ENCODE peak calls at places on chromosomes 1 and 21, in nine cellular contexts. C is AG08395; K is iPS-NIHi11; N is CD8-positive, alpha-beta memory T cell; Q is NCI-H1105; S is fibroblast of the conjunctiva; F is H7; Y is kidney tubule cell; U is D721Med. L is an unnamed sample.

GRCh38 chr1:218886472-218886871 is 287.2 kb upstream of the LYPLAL1 start:
- DNase-seq in C (peak), K (no peak), N (no peak), Q (no peak), S (no peak), F (no peak), Y (no peak), U (no peak), L (no peak)

GRCh38 chr21:45379901-45380330 is 25.0 kb upstream of the COL18A1 start:
- DNase-seq in C (no peak), K (no peak), N (no peak), Q (no peak), S (no peak), F (no peak), Y (no peak), U (no peak), L (no peak)

GRCh38 chr1:214582289-214582891 is 20.6 kb upstream of the CENPF start:
- DNase-seq in C (no peak), K (no peak), N (no peak), Q (no peak), S (no peak), F (peak), Y (no peak), U (no peak), L (no peak)

GRCh38 chr1:207049514-207049913 is 1.5 kb downstream of the YOD1 start:
- DNase-seq in C (no peak), K (no peak), N (no peak), Q (no peak), S (no peak), F (no peak), Y (no peak), U (no peak), L (no peak)

GRCh38 chr1:242524571-242525359 is at the start of gene PLD5:
- DNase-seq in C (no peak), K (peak), N (no peak), Q (peak), S (no peak), F (peak), Y (peak), U (peak), L (peak)

GRCh38 chr21:45894107-45894810 is 87.3 kb upstream of the COL6A1 start:
- DNase-seq in C (peak), K (no peak), N (no peak), Q (no peak), S (peak), F (no peak), Y (no peak), U (no peak), L (no peak)

GRCh38 chr1:109198043-109198695 is 15.5 kb upstream of the SARS1 start:
- DNase-seq in C (peak), K (no peak), N (no peak), Q (no peak), S (no peak), F (no peak), Y (peak), U (no peak), L (no peak)

GRCh38 chr1:173431663-173432045 is 45.5 kb upstream of the PRDX6 start:
- DNase-seq in C (no peak), K (no peak), N (no peak), Q (no peak), S (no peak), F (no peak), Y (no peak), U (no peak), L (no peak)

GRCh38 chr1:1208713-1209433 is 2.5 kb upstream of the TNFRSF18 start:
- DNase-seq in C (no peak), K (no peak), N (peak), Q (no peak), S (no peak), F (peak), Y (no peak), U (no peak), L (no peak)

GRCh38 chr1:1033009-1033587 is 13.2 kb downstream of the AGRN start:
- DNase-seq in C (peak), K (peak), N (peak), Q (peak), S (no peak), F (peak), Y (peak), U (peak), L (peak)

GRCh38 chr1:162372159-162373071 is 4.2 kb downstream of the SPATA46 start:
- DNase-seq in C (no peak), K (no peak), N (no peak), Q (no peak), S (no peak), F (no peak), Y (no peak), U (no peak), L (no peak)

GRCh38 chr1:22321917-22322316 is 129.7 kb upstream of the ZBTB40 start:
- DNase-seq in C (no peak), K (no peak), N (no peak), Q (no peak), S (no peak), F (peak), Y (no peak), U (no peak), L (no peak)

GRCh38 chr1:228011721-228012311 is 5.0 kb downstream of the WNT3A start:
- DNase-seq in C (peak), K (no peak), N (no peak), Q (no peak), S (no peak), F (peak), Y (no peak), U (no peak), L (no peak)

GRCh38 chr1:73953611-73954010 is 244.4 kb downstream of the LRRIQ3 start:
- DNase-seq in C (no peak), K (no peak), N (no peak), Q (no peak), S (no peak), F (no peak), Y (no peak), U (no peak), L (no peak)

GRCh38 chr1:233240839-233241682 is 54.5 kb downstream of the PCNX2 start:
- DNase-seq in C (peak), K (peak), N (no peak), Q (no peak), S (peak), F (peak), Y (peak), U (peak), L (no peak)

GRCh38 chr21:34642211-34643075 is 26.4 kb upstream of the CLIC6 start:
- DNase-seq in C (peak), K (no peak), N (no peak), Q (no peak), S (no peak), F (no peak), Y (peak), U (no peak), L (no peak)

GRCh38 chr1:24562625-24563024 is 6.7 kb downstream of the NCMAP start:
- DNase-seq in C (no peak), K (no peak), N (no peak), Q (peak), S (no peak), F (no peak), Y (peak), U (no peak), L (no peak)

GRCh38 chr1:17119076-17119743 is at the start of gene PADI2:
- DNase-seq in C (peak), K (peak), N (peak), Q (peak), S (no peak), F (peak), Y (peak), U (peak), L (no peak)

GRCh38 chr1:156383023-156383422 is 14.0 kb downstream of the RHBG start:
- DNase-seq in C (peak), K (peak), N (peak), Q (peak), S (peak), F (peak), Y (peak), U (peak), L (peak)